ENCODE peak calls at places on chromosomes 13 and 19, in ten cellular contexts. V is NCI-H345, F is K562, K is AG20443, M is T1000, D is tibial artery, B is sciatic nerve, U is KG1, P is posterior vena cava, J is psoas muscle. O is an unnamed sample.
A peak's percentile ranks its signal among the peaks of the same experiment; 100 is the strongest.

GRCh38 chr19:1612114-1613086 is 7.1 kb upstream of the UQCR11 start:
- DNase-seq in P (no peak), B (no peak), J (no peak), U (no peak), V (no peak), D (no peak), M (no peak), F (no peak), K (no peak), O (no peak)

GRCh38 chr13:87147076-87147475 is 524.1 kb upstream of the SLITRK5 start:
- DNase-seq in D (no peak), M (no peak), V (no peak), P (no peak), U (no peak), B (no peak), J (no peak), K (no peak), F (no peak), O (no peak)

GRCh38 chr13:32026619-32027018 is 5.0 kb upstream of the FRY start:
- DNase-seq in F (no peak), U (no peak), D (no peak), M (no peak), B (no peak), K (no peak), J (no peak), P (no peak), V (no peak), O (no peak)

GRCh38 chr13:105465251-105465650 is 1070.2 kb downstream of the EFNB2 start:
- DNase-seq in U (no peak), F (no peak), M (no peak), J (no peak), K (no peak), P (no peak), B (no peak), V (no peak), D (no peak), O (no peak)

GRCh38 chr19:50909240-50910070 is 1.7 kb downstream of the KLK4 start:
- DNase-seq in D (no peak), P (no peak), M (no peak), B (peak; percentile 80), F (peak; percentile 99), J (peak; percentile 19), K (peak; percentile 47), V (no peak), U (no peak), O (no peak)

GRCh38 chr19:18967358-18968146 is 26.5 kb upstream of the HOMER3 start:
- DNase-seq in U (peak; percentile 67), F (no peak), D (peak; percentile 79), J (peak; percentile 77), B (peak; percentile 74), K (peak; percentile 62), M (peak; percentile 40), V (no peak), P (peak; percentile 89), O (no peak)

GRCh38 chr19:19643158-19644053 is at the start of gene GMIP:
- DNase-seq in U (peak; percentile 38), D (peak; percentile 84), B (peak; percentile 91), J (peak; percentile 72), P (peak; percentile 92), F (peak; percentile 94), K (peak; percentile 92), M (peak; percentile 26), V (peak; percentile 64), O (peak; percentile 88)

GRCh38 chr19:17302391-17303166 is 646 bp downstream of the ABHD8 start:
- DNase-seq in U (no peak), P (no peak), F (peak; percentile 16), V (no peak), B (no peak), M (no peak), J (no peak), K (no peak), D (no peak), O (no peak)

GRCh38 chr19:10166046-10166445 is 28.7 kb downstream of the DNMT1 start:
- DNase-seq in B (no peak), K (no peak), V (no peak), J (no peak), D (no peak), U (no peak), M (no peak), F (no peak), P (no peak), O (no peak)

GRCh38 chr13:70541451-70541850 is 433.2 kb upstream of the KLHL1 start:
- DNase-seq in P (no peak), K (no peak), J (no peak), V (no peak), M (no peak), B (no peak), D (no peak), U (no peak), F (no peak), O (no peak)